ENCODE peak calls at places on chromosomes 4 and X, in four cellular contexts. One of them, this sample, is unnamed.

GRCh38 chrX:55026143-55026542 is 4.6 kb downstream of the ALAS2 start:
- DNase-seq in K562: no peak
- DNase-seq in H1: no peak
- DNase-seq in HepG2: no peak
- DNase-seq in this sample: no peak

GRCh38 chr4:74038161-74039064 is at the start of gene CXCL3:
- DNase-seq in K562: peak; percentile 82
- DNase-seq in H1: no peak
- DNase-seq in HepG2: no peak
- DNase-seq in this sample: peak; percentile 67

GRCh38 chr4:151668687-151669402 is 92.0 kb downstream of the GATB start:
- DNase-seq in K562: no peak
- DNase-seq in H1: no peak
- DNase-seq in HepG2: no peak
- DNase-seq in this sample: no peak

GRCh38 chr4:24073948-24074347 is 184.1 kb upstream of the PPARGC1A start:
- DNase-seq in K562: no peak
- DNase-seq in H1: no peak
- DNase-seq in HepG2: no peak
- DNase-seq in this sample: no peak

GRCh38 chr4:172698256-172698655 is 470.4 kb upstream of the GALNT7 start:
- DNase-seq in K562: no peak
- DNase-seq in H1: no peak
- DNase-seq in HepG2: no peak
- DNase-seq in this sample: no peak

GRCh38 chr4:137601924-137602323 is 69.6 kb upstream of the PCDH18 start:
- DNase-seq in K562: no peak
- DNase-seq in H1: no peak
- DNase-seq in HepG2: no peak
- DNase-seq in this sample: no peak

GRCh38 chr4:109721033-109721432 is 8.8 kb downstream of the PLA2G12A start:
- DNase-seq in K562: peak; percentile 55
- DNase-seq in H1: no peak
- DNase-seq in HepG2: no peak
- DNase-seq in this sample: no peak

GRCh38 chr4:47235721-47236120 is 204.4 kb downstream of the GABRB1 start:
- DNase-seq in K562: no peak
- DNase-seq in H1: no peak
- DNase-seq in HepG2: no peak
- DNase-seq in this sample: no peak

GRCh38 chrX:41677661-41678060 is 11.1 kb upstream of the GPR34 start:
- DNase-seq in K562: no peak
- DNase-seq in H1: no peak
- DNase-seq in HepG2: no peak
- DNase-seq in this sample: no peak

GRCh38 chrX:7586126-7586525 is 256.8 kb upstream of the VCX start:
- DNase-seq in K562: no peak
- DNase-seq in H1: no peak
- DNase-seq in HepG2: peak; percentile 1
- DNase-seq in this sample: no peak

GRCh38 chr4:186813377-186814068 is 89.9 kb upstream of the FAT1 start:
- DNase-seq in K562: no peak
- DNase-seq in H1: no peak
- DNase-seq in HepG2: no peak
- DNase-seq in this sample: no peak

GRCh38 chr4:153904011-153904410 is 115.1 kb upstream of the SFRP2 start:
- DNase-seq in K562: no peak
- DNase-seq in H1: no peak
- DNase-seq in HepG2: no peak
- DNase-seq in this sample: no peak

GRCh38 chrX:97267376-97267775 is 383.7 kb downstream of the RPA4 start:
- DNase-seq in K562: no peak
- DNase-seq in H1: no peak
- DNase-seq in HepG2: no peak
- DNase-seq in this sample: peak; percentile 52

GRCh38 chrX:131746491-131746968 is 202.7 kb downstream of the OR13H1 start:
- DNase-seq in K562: peak; percentile 48
- DNase-seq in H1: no peak
- DNase-seq in HepG2: no peak
- DNase-seq in this sample: no peak

GRCh38 chr4:29549308-29549707 is 1170.9 kb upstream of the PCDH7 start:
- DNase-seq in K562: no peak
- DNase-seq in H1: no peak
- DNase-seq in HepG2: no peak
- DNase-seq in this sample: no peak

GRCh38 chr4:61200991-61201526 is 933 bp downstream of the ADGRL3 start:
- DNase-seq in K562: no peak
- DNase-seq in H1: no peak
- DNase-seq in HepG2: no peak
- DNase-seq in this sample: no peak

GRCh38 chr4:137200322-137200721 is 332.0 kb downstream of the PCDH18 start:
- DNase-seq in K562: no peak
- DNase-seq in H1: no peak
- DNase-seq in HepG2: no peak
- DNase-seq in this sample: no peak

GRCh38 chr4:24582235-24582863 is 2.0 kb downstream of the DHX15 start:
- DNase-seq in K562: no peak
- DNase-seq in H1: no peak
- DNase-seq in HepG2: no peak
- DNase-seq in this sample: peak; percentile 22

GRCh38 chrX:542179-542578 is 88.4 kb upstream of the SHOX start:
- DNase-seq in K562: peak; percentile 14
- DNase-seq in H1: no peak
- DNase-seq in HepG2: no peak
- DNase-seq in this sample: no peak
- H3K27me3 ChIP-seq in K562: no peaks in the 10 kb centered on the region
- H3K27me3 ChIP-seq in H1: no peaks in the 10 kb centered on the region
- H3K27me3 ChIP-seq in HepG2: no peaks in the 10 kb centered on the region
- H3K27me3 ChIP-seq in this sample: no peaks in the 10 kb centered on the region

GRCh38 chr4:19983072-19983471 is 268.6 kb upstream of the SLIT2 start:
- DNase-seq in K562: no peak
- DNase-seq in H1: no peak
- DNase-seq in HepG2: no peak
- DNase-seq in this sample: peak; percentile 90
- TF ChIP-seq JUN in K562: no peak
- TF ChIP-seq JUN in H1: no peak
- TF ChIP-seq JUN in HepG2: no peak
- TF ChIP-seq JUN in this sample: peak; percentile 70

GRCh38 chr4:7403001-7403400 is 31.7 kb downstream of the PSAPL1 start:
- DNase-seq in K562: no peak
- DNase-seq in H1: no peak
- DNase-seq in HepG2: no peak
- DNase-seq in this sample: no peak
- H3K27me3 ChIP-seq in K562: no peaks in the 10 kb centered on the region
- H3K27me3 ChIP-seq in H1: no peaks in the 10 kb centered on the region
- H3K27me3 ChIP-seq in HepG2: no peaks in the 10 kb centered on the region
- H3K27me3 ChIP-seq in this sample: no peaks in the 10 kb centered on the region

GRCh38 chr4:80143305-80143679 is 54.0 kb upstream of the PRDM8 start:
- DNase-seq in K562: peak; percentile 81
- DNase-seq in H1: no peak
- DNase-seq in HepG2: no peak
- DNase-seq in this sample: no peak

GRCh38 chr4:80140237-80140636 is 57.1 kb upstream of the PRDM8 start:
- DNase-seq in K562: no peak
- DNase-seq in H1: no peak
- DNase-seq in HepG2: no peak
- DNase-seq in this sample: no peak

GRCh38 chr4:80139668-80140067 is 57.6 kb upstream of the PRDM8 start:
- DNase-seq in K562: no peak
- DNase-seq in H1: no peak
- DNase-seq in HepG2: no peak
- DNase-seq in this sample: no peak

GRCh38 chr4:80141543-80141942 is 55.8 kb upstream of the PRDM8 start:
- DNase-seq in K562: no peak
- DNase-seq in H1: no peak
- DNase-seq in HepG2: no peak
- DNase-seq in this sample: no peak

GRCh38 chr4:80142396-80143304 is 54.7 kb upstream of the PRDM8 start:
- DNase-seq in K562: peak; percentile 47
- DNase-seq in H1: no peak
- DNase-seq in HepG2: no peak
- DNase-seq in this sample: peak; percentile 20
- TF ChIP-seq JUN in K562: no peak
- TF ChIP-seq JUN in H1: no peak
- TF ChIP-seq JUN in HepG2: no peak
- TF ChIP-seq JUN in this sample: no peak

GRCh38 chr4:150379454-150379853 is 202.5 kb upstream of the MAB21L2 start:
- DNase-seq in K562: no peak
- DNase-seq in H1: no peak
- DNase-seq in HepG2: no peak
- DNase-seq in this sample: peak; percentile 76
- H3K27me3 ChIP-seq in K562: no peaks in the 10 kb centered on the region
- H3K27me3 ChIP-seq in H1: no peaks in the 10 kb centered on the region
- H3K27me3 ChIP-seq in HepG2: no peaks in the 10 kb centered on the region
- H3K27me3 ChIP-seq in this sample: no peaks in the 10 kb centered on the region

This sample was measured in endothelial cell of umbilical vein.